ENCODE peak calls at places on chromosome 12, in ten cellular contexts. T, K, E, X, O, S, L, J, G and U are unnamed samples.
A peak's percentile ranks its signal among the peaks of the same experiment; 100 is the strongest.

GRCh38 chr12:29316772-29317171 is 64.2 kb downstream of the ERGIC2 start:
- DNase-seq in T (no peak), K (no peak), E (no peak), X (no peak), O (no peak), S (no peak), L (no peak), J (no peak), G (no peak), U (peak; percentile 55)

GRCh38 chr12:12648951-12649650 is 37.4 kb downstream of the CREBL2 start:
- DNase-seq in T (no peak), K (no peak), E (no peak), X (no peak), O (no peak), S (no peak), L (no peak), J (no peak), G (no peak), U (no peak)

GRCh38 chr12:106037524-106038298 is 101.0 kb downstream of the NUAK1 start:
- DNase-seq in T (no peak), K (no peak), E (no peak), X (no peak), O (no peak), S (no peak), L (no peak), J (no peak), G (no peak), U (no peak)

GRCh38 chr12:67173258-67173657 is 95.9 kb upstream of the CAND1 start:
- DNase-seq in T (no peak), K (no peak), E (no peak), X (no peak), O (no peak), S (no peak), L (no peak), J (no peak), G (no peak), U (no peak)

GRCh38 chr12:53735556-53735955 is 8.3 kb upstream of the CALCOCO1 start:
- DNase-seq in T (no peak), K (peak; percentile 93), E (no peak), X (no peak), O (no peak), S (no peak), L (no peak), J (no peak), G (peak; percentile 36), U (peak; percentile 33)

GRCh38 chr12:24738436-24738835 is 210.5 kb downstream of the BCAT1 start:
- DNase-seq in T (no peak), K (no peak), E (no peak), X (no peak), O (no peak), S (no peak), L (no peak), J (no peak), G (no peak), U (no peak)

GRCh38 chr12:65740873-65741600 is 83.2 kb upstream of the HMGA2 start:
- DNase-seq in T (peak; percentile 92), K (peak; percentile 76), E (peak; percentile 96), X (peak; percentile 70), O (peak; percentile 87), S (no peak), L (peak; percentile 54), J (peak; percentile 68), G (no peak), U (peak; percentile 73)

GRCh38 chr12:117469883-117470483 is 108.6 kb upstream of the NOS1 start:
- DNase-seq in T (no peak), K (no peak), E (no peak), X (no peak), O (no peak), S (no peak), L (no peak), J (no peak), G (no peak), U (no peak)

GRCh38 chr12:7110661-7111060 is 1.6 kb upstream of the C1RL start:
- DNase-seq in T (no peak), K (no peak), E (no peak), X (no peak), O (no peak), S (no peak), L (no peak), J (no peak), G (no peak), U (no peak)

GRCh38 chr12:92676710-92677109 is 26.1 kb upstream of the PLEKHG7 start:
- DNase-seq in T (no peak), K (no peak), E (no peak), X (no peak), O (no peak), S (peak; percentile 56), L (no peak), J (no peak), G (no peak), U (no peak)

GRCh38 chr12:120468271-120468845 is 1.2 kb downstream of the SRSF9 start:
- DNase-seq in T (peak; percentile 77), K (peak; percentile 57), E (peak; percentile 60), X (no peak), O (peak; percentile 78), S (no peak), L (peak; percentile 21), J (peak; percentile 53), G (peak; percentile 6), U (peak; percentile 62)

GRCh38 chr12:3154006-3154405 is 76.8 kb downstream of the TSPAN9 start:
- DNase-seq in T (no peak), K (no peak), E (no peak), X (no peak), O (no peak), S (no peak), L (no peak), J (no peak), G (no peak), U (no peak)

GRCh38 chr12:76863005-76863670 is 15.7 kb downstream of the CSRP2 start:
- DNase-seq in T (no peak), K (no peak), E (no peak), X (no peak), O (no peak), S (no peak), L (no peak), J (peak; percentile 89), G (no peak), U (no peak)

GRCh38 chr12:111330800-111331752 is 37.8 kb downstream of the PHETA1 start:
- DNase-seq in T (peak; percentile 82), K (peak; percentile 13), E (no peak), X (no peak), O (no peak), S (peak; percentile 20), L (no peak), J (peak; percentile 68), G (peak; percentile 13), U (no peak)

GRCh38 chr12:11755311-11755930 is 105.9 kb downstream of the ETV6 start:
- DNase-seq in T (no peak), K (no peak), E (no peak), X (no peak), O (no peak), S (no peak), L (no peak), J (no peak), G (no peak), U (no peak)

GRCh38 chr12:69239922-69240624 is 704 bp downstream of the CPSF6 start:
- DNase-seq in T (peak; percentile 59), K (peak; percentile 47), E (peak; percentile 69), X (peak; percentile 38), O (peak; percentile 82), S (no peak), L (peak; percentile 41), J (peak; percentile 30), G (peak; percentile 38), U (peak; percentile 52)

GRCh38 chr12:61916856-61917255 is 343.3 kb upstream of the USP15 start:
- DNase-seq in T (no peak), K (no peak), E (no peak), X (no peak), O (no peak), S (no peak), L (no peak), J (no peak), G (no peak), U (no peak)

GRCh38 chr12:111789779-111790178 is 23.0 kb downstream of the ALDH2 start:
- DNase-seq in T (no peak), K (no peak), E (no peak), X (no peak), O (no peak), S (no peak), L (no peak), J (no peak), G (no peak), U (no peak)

GRCh38 chr12:52321433-52321832 is 235 bp upstream of the KRT83 start:
- DNase-seq in T (no peak), K (no peak), E (no peak), X (no peak), O (peak; percentile 68), S (no peak), L (no peak), J (no peak), G (peak; percentile 91), U (no peak)

GRCh38 chr12:24600996-24601395 is 347.9 kb downstream of the BCAT1 start:
- DNase-seq in T (peak; percentile 29), K (no peak), E (no peak), X (no peak), O (no peak), S (no peak), L (no peak), J (peak; percentile 97), G (no peak), U (no peak)

GRCh38 chr12:39440101-39440500 is 2.8 kb downstream of the KIF21A start:
- DNase-seq in T (peak; percentile 79), K (no peak), E (no peak), X (no peak), O (no peak), S (no peak), L (no peak), J (no peak), G (no peak), U (no peak)

GRCh38 chr12:94791933-94792332 is 141.6 kb upstream of the TMCC3 start:
- DNase-seq in T (no peak), K (no peak), E (no peak), X (no peak), O (no peak), S (no peak), L (no peak), J (no peak), G (no peak), U (no peak)

GRCh38 chr12:62893276-62893675 is 41.7 kb downstream of the PPM1H start:
- DNase-seq in T (no peak), K (no peak), E (no peak), X (no peak), O (no peak), S (no peak), L (no peak), J (no peak), G (no peak), U (no peak)

GRCh38 chr12:31324845-31325523 is 966 bp downstream of the SINHCAF start:
- DNase-seq in T (peak; percentile 61), K (peak; percentile 59), E (peak; percentile 32), X (no peak), O (peak; percentile 84), S (no peak), L (peak; percentile 31), J (peak; percentile 56), G (peak; percentile 53), U (peak; percentile 72)

GRCh38 chr12:12505544-12506501 is 56.8 kb downstream of the DUSP16 start:
- DNase-seq in T (peak; percentile 41), K (no peak), E (no peak), X (no peak), O (no peak), S (peak; percentile 17), L (no peak), J (peak; percentile 49), G (no peak), U (no peak)

GRCh38 chr12:121038861-121039654 is at the start of gene OASL:
- DNase-seq in T (peak; percentile 49), K (peak; percentile 48), E (no peak), X (no peak), O (no peak), S (no peak), L (no peak), J (peak; percentile 19), G (no peak), U (no peak)

GRCh38 chr12:26691234-26691970 is 141.6 kb downstream of the ITPR2 start:
- DNase-seq in T (peak; percentile 98), K (no peak), E (no peak), X (peak; percentile 25), O (no peak), S (no peak), L (no peak), J (peak; percentile 95), G (no peak), U (no peak)

GRCh38 chr12:6866920-6867406 is 368 bp upstream of the TPI1 start:
- DNase-seq in T (peak; percentile 36), K (no peak), E (no peak), X (peak; percentile 49), O (peak; percentile 83), S (no peak), L (no peak), J (no peak), G (peak; percentile 65), U (no peak)